ENCODE peak calls at places on chromosomes 1 and 21, in four cellular contexts. R, W, N and G are unnamed samples.

GRCh38 chr1:58929667-58930325 is 145.9 kb upstream of the JUN start:
- DNase-seq in R (peak), W (peak), N (no peak), G (peak)

GRCh38 chr1:106620521-106620954 is 435.9 kb upstream of the PRMT6 start:
- DNase-seq in R (no peak), W (no peak), N (no peak), G (peak)

GRCh38 chr1:111220302-111220890 is 7.1 kb upstream of the CHI3L2 start:
- DNase-seq in R (no peak), W (no peak), N (no peak), G (no peak)

GRCh38 chr1:155177192-155177917 is 3.7 kb downstream of the TRIM46 start:
- DNase-seq in R (no peak), W (no peak), N (no peak), G (no peak)

GRCh38 chr1:171563675-171564074 is 58.4 kb upstream of the MYOCOS start:
- DNase-seq in R (no peak), W (no peak), N (no peak), G (no peak)

GRCh38 chr1:161115132-161115711 is 2.6 kb downstream of the PFDN2 start:
- DNase-seq in R (no peak), W (peak), N (no peak), G (peak)

GRCh38 chr21:31198575-31198974 is 145.5 kb downstream of the TIAM1 start:
- DNase-seq in R (no peak), W (peak), N (no peak), G (peak)

GRCh38 chr1:98644510-98644909 is 17.0 kb upstream of the SNX7 start:
- DNase-seq in R (no peak), W (no peak), N (no peak), G (no peak)

GRCh38 chr21:36384885-36385232 is 333 bp upstream of the CHAF1B start:
- DNase-seq in R (no peak), W (no peak), N (no peak), G (no peak)

GRCh38 chr1:26166719-26167281 is 2.0 kb downstream of the C1orf232 start:
- DNase-seq in R (no peak), W (no peak), N (peak), G (no peak)